ENCODE peak calls at places on chromosomes 11 and 22, in six cellular contexts. Z, A, Q, U, I and R are unnamed samples.

GRCh38 chr11:67284811-67285540 is 4.1 kb upstream of the ANKRD13D start:
- DNase-seq in A (no peak), Q (no peak), U (no peak), Z (no peak), I (no peak), R (no peak)

GRCh38 chr11:131228378-131228777 is 142.0 kb upstream of the NTM start:
- DNase-seq in Z (no peak), A (no peak), U (no peak), Q (no peak), I (no peak), R (no peak)

GRCh38 chr11:125494601-125494986 is 1.5 kb downstream of the FEZ1 start:
- DNase-seq in U (no peak), Z (no peak), I (no peak), Q (no peak), A (no peak), R (no peak)

GRCh38 chr11:62132689-62133293 is 9.0 kb downstream of the INCENP start:
- DNase-seq in I (no peak), Z (no peak), A (no peak), Q (no peak), U (no peak), R (no peak)

GRCh38 chr11:112599861-112600533 is 339.3 kb upstream of the PLET1 start:
- DNase-seq in I (no peak), U (no peak), Z (no peak), A (peak; percentile 11), Q (no peak), R (no peak)

GRCh38 chr22:39244496-39245129 is at the start of gene PDGFB:
- DNase-seq in Q (no peak), A (peak; percentile 42), I (no peak), Z (peak; percentile 89), U (no peak), R (no peak)

GRCh38 chr11:37557990-37558389 is 960.0 kb upstream of the RAG2 start:
- DNase-seq in I (no peak), A (no peak), Z (no peak), U (no peak), Q (no peak), R (peak; percentile 11)

GRCh38 chr22:44538071-44538470 is 40.0 kb upstream of the RTL6 start:
- DNase-seq in Q (no peak), Z (no peak), U (peak; percentile 8), I (no peak), A (peak; percentile 53), R (peak; percentile 27)

GRCh38 chr22:44444341-44445306 is 53.4 kb downstream of the RTL6 start:
- DNase-seq in A (no peak), Z (no peak), Q (no peak), U (no peak), I (no peak), R (no peak)

GRCh38 chr22:32800158-32800557 is 1.3 kb upstream of the TIMP3 start:
- DNase-seq in I (no peak), Q (no peak), U (no peak), Z (no peak), A (no peak), R (no peak)

GRCh38 chr22:44196731-44197131 is 16.0 kb downstream of the PARVG start:
- DNase-seq in Z (no peak), Q (no peak), A (no peak), I (no peak), U (no peak), R (no peak)

GRCh38 chr11:69848196-69848595 is 29.0 kb upstream of the FGF3 start:
- DNase-seq in U (no peak), A (peak; percentile 36), I (no peak), Q (no peak), Z (no peak), R (peak; percentile 42)

GRCh38 chr11:10688401-10688800 is 5.2 kb downstream of the IRAG1 start:
- DNase-seq in A (no peak), Z (peak; percentile 94), U (peak; percentile 37), Q (no peak), I (no peak), R (peak; percentile 72)

GRCh38 chr11:61972796-61973602 is 5.6 kb upstream of the FTH1 start:
- DNase-seq in Z (peak; percentile 94), I (no peak), A (peak; percentile 94), Q (no peak), U (peak; percentile 62), R (no peak)

GRCh38 chr11:6812391-6813005 is 13.0 kb upstream of the OR6A2 start:
- DNase-seq in A (peak; percentile 50), Q (peak; percentile 18), I (peak; percentile 9), U (peak; percentile 32), Z (peak; percentile 63), R (peak; percentile 7)

GRCh38 chr11:15710593-15711260 is 596.0 kb downstream of the INSC start:
- DNase-seq in I (no peak), Q (no peak), Z (no peak), A (no peak), U (no peak), R (no peak)

GRCh38 chr11:119181677-119182412 is 3.4 kb upstream of the NHERF4 start:
- DNase-seq in Q (no peak), A (no peak), U (no peak), I (no peak), Z (no peak), R (no peak)

GRCh38 chr22:39408807-39409206 is 9.2 kb downstream of the TAB1 start:
- DNase-seq in Q (no peak), I (no peak), A (no peak), U (no peak), Z (no peak), R (no peak)

GRCh38 chr22:38009000-38009806 is 24.8 kb upstream of the SOX10 start:
- DNase-seq in Z (no peak), A (no peak), I (no peak), U (no peak), Q (no peak), R (no peak)

GRCh38 chr11:69027704-69028372 is 14.8 kb upstream of the MRGPRF start:
- DNase-seq in Q (no peak), U (no peak), I (no peak), A (no peak), Z (no peak), R (no peak)

GRCh38 chr11:83194284-83195175 is 1.0 kb downstream of the ANKRD42 start:
- DNase-seq in A (peak; percentile 82), I (peak; percentile 34), Q (peak; percentile 51), Z (peak; percentile 81), U (peak; percentile 54), R (peak; percentile 76)

GRCh38 chr11:83725161-83725560 is 439.0 kb upstream of the CCDC90B start:
- DNase-seq in Z (no peak), A (no peak), I (no peak), U (no peak), Q (no peak), R (no peak)

GRCh38 chr11:35354644-35355043 is 64.7 kb downstream of the SLC1A2 start:
- DNase-seq in Z (no peak), Q (no peak), U (no peak), I (no peak), A (no peak), R (no peak)

GRCh38 chr11:75858613-75859012 is 43.6 kb downstream of the UVRAG start:
- DNase-seq in Q (no peak), U (no peak), I (no peak), A (peak; percentile 79), Z (no peak), R (peak; percentile 63)

GRCh38 chr11:120324932-120325810 is at the start of gene TLCD5:
- DNase-seq in U (no peak), Z (peak; percentile 79), Q (peak; percentile 26), I (peak; percentile 92), A (peak; percentile 72), R (peak; percentile 61)

GRCh38 chr22:22785316-22786065 is 102.1 kb upstream of the IGLL5 start:
- DNase-seq in I (no peak), U (no peak), Z (no peak), A (no peak), Q (no peak), R (no peak)

GRCh38 chr11:72041364-72042058 is 38.8 kb downstream of the NUMA1 start:
- DNase-seq in I (peak; percentile 85), A (peak; percentile 84), Q (peak; percentile 25), U (peak; percentile 57), Z (peak; percentile 72), R (peak; percentile 72)

GRCh38 chr11:131785801-131786200 is 415.4 kb downstream of the NTM start:
- DNase-seq in U (no peak), Z (no peak), Q (no peak), A (no peak), I (no peak), R (no peak)

GRCh38 chr11:73184953-73185671 is 33.0 kb upstream of the P2RY2 start:
- DNase-seq in Z (peak; percentile 78), I (peak; percentile 83), Q (peak; percentile 38), U (peak; percentile 64), A (peak; percentile 64), R (no peak)

GRCh38 chr11:118049771-118050170 is 27.1 kb upstream of the TMPRSS4 start:
- DNase-seq in Q (no peak), I (no peak), U (no peak), Z (no peak), A (no peak), R (no peak)